ENCODE peak calls at places on chromosomes 5 and 9, in four cellular contexts. T, S, C and Z are unnamed samples.

GRCh38 chr5:55969956-55970355 is 24.8 kb downstream of the IL6ST start:
- DNase-seq in T (no peak), S (no peak), C (no peak), Z (no peak)

GRCh38 chr9:93126825-93127368 is 7.2 kb downstream of the NINJ1 start:
- DNase-seq in T (no peak), S (peak), C (peak), Z (no peak)

GRCh38 chr5:119742311-119742710 is 113.0 kb downstream of the FAM170A start:
- DNase-seq in T (no peak), S (no peak), C (no peak), Z (no peak)

GRCh38 chr9:34716711-34717110 is 6.8 kb upstream of the CCL21 start:
- DNase-seq in T (no peak), S (no peak), C (no peak), Z (no peak)

GRCh38 chr5:127561254-127561653 is 43.8 kb downstream of the PRRC1 start:
- DNase-seq in T (no peak), S (no peak), C (no peak), Z (no peak)

GRCh38 chr9:33785914-33786313 is 9.4 kb upstream of the PRSS3 start:
- DNase-seq in T (peak), S (no peak), C (no peak), Z (no peak)

GRCh38 chr9:101485873-101486692 is 47.6 kb upstream of the RNF20 start:
- DNase-seq in T (no peak), S (peak), C (no peak), Z (no peak)

GRCh38 chr5:121940741-121941140 is 21.0 kb upstream of the SRFBP1 start:
- DNase-seq in T (no peak), S (no peak), C (no peak), Z (no peak)

GRCh38 chr9:18786196-18786595 is 246.8 kb downstream of the SAXO1 start:
- DNase-seq in T (no peak), S (no peak), C (no peak), Z (no peak)

GRCh38 chr5:149724130-149724850 is 5.8 kb upstream of the PPARGC1B start:
- DNase-seq in T (peak), S (no peak), C (no peak), Z (no peak)

GRCh38 chr5:56465757-56466127 is 232.6 kb upstream of the ANKRD55 start:
- DNase-seq in T (no peak), S (no peak), C (no peak), Z (no peak)

GRCh38 chr9:124444166-124444565 is 6.1 kb upstream of the ADGRD2 start:
- DNase-seq in T (no peak), S (no peak), C (no peak), Z (no peak)

GRCh38 chr9:77909306-77909705 is 122.3 kb downstream of the GNAQ start:
- DNase-seq in T (no peak), S (no peak), C (no peak), Z (no peak)

GRCh38 chr5:32304622-32305021 is 8.1 kb downstream of the MTMR12 start:
- DNase-seq in T (peak), S (no peak), C (no peak), Z (no peak)

GRCh38 chr5:56190500-56190899 is 42.6 kb downstream of the ANKRD55 start:
- DNase-seq in T (no peak), S (peak), C (no peak), Z (no peak)

GRCh38 chr5:124798890-124799289 is 52.5 kb upstream of the ZNF608 start:
- DNase-seq in T (no peak), S (no peak), C (no peak), Z (no peak)

GRCh38 chr9:135703726-135704125 is 1.7 kb downstream of the KCNT1 start:
- DNase-seq in T (no peak), S (no peak), C (no peak), Z (no peak)

GRCh38 chr5:137481596-137481995 is 17.5 kb downstream of the SPOCK1 start:
- DNase-seq in T (no peak), S (no peak), C (no peak), Z (no peak)

GRCh38 chr9:89433826-89434225 is 64.1 kb downstream of the SEMA4D start:
- DNase-seq in T (no peak), S (no peak), C (no peak), Z (no peak)

GRCh38 chr5:77318060-77318459 is 107.6 kb downstream of the PDE8B start:
- DNase-seq in T (no peak), S (no peak), C (no peak), Z (no peak)

GRCh38 chr9:118418887-118419620 is 714.9 kb downstream of the TLR4 start:
- DNase-seq in T (no peak), S (no peak), C (no peak), Z (no peak)

GRCh38 chr5:53091304-53091703 is 18.3 kb downstream of the MOCS2 start:
- DNase-seq in T (no peak), S (no peak), C (no peak), Z (no peak)

GRCh38 chr9:86723351-86723750 is 224.0 kb downstream of the GAS1 start:
- DNase-seq in T (no peak), S (no peak), C (no peak), Z (no peak)

GRCh38 chr9:742914-743594 is 98.4 kb upstream of the DMRT1 start:
- DNase-seq in T (no peak), S (no peak), C (no peak), Z (peak)

GRCh38 chr9:72633966-72634365 is 112.6 kb downstream of the TMC1 start:
- DNase-seq in T (no peak), S (no peak), C (no peak), Z (no peak)

GRCh38 chr9:101458955-101459631 is 23.5 kb upstream of the ALDOB start:
- DNase-seq in T (peak), S (no peak), C (no peak), Z (no peak)

GRCh38 chr9:13351768-13352386 is 72.4 kb upstream of the MPDZ start:
- DNase-seq in T (peak), S (no peak), C (no peak), Z (no peak)

GRCh38 chr5:37727238-37727637 is 112.6 kb downstream of the GDNF start:
- DNase-seq in T (no peak), S (no peak), C (no peak), Z (no peak)

GRCh38 chr5:109533847-109534272 is 124.1 kb upstream of the PJA2 start:
- DNase-seq in T (no peak), S (no peak), C (no peak), Z (no peak)

DNA sequence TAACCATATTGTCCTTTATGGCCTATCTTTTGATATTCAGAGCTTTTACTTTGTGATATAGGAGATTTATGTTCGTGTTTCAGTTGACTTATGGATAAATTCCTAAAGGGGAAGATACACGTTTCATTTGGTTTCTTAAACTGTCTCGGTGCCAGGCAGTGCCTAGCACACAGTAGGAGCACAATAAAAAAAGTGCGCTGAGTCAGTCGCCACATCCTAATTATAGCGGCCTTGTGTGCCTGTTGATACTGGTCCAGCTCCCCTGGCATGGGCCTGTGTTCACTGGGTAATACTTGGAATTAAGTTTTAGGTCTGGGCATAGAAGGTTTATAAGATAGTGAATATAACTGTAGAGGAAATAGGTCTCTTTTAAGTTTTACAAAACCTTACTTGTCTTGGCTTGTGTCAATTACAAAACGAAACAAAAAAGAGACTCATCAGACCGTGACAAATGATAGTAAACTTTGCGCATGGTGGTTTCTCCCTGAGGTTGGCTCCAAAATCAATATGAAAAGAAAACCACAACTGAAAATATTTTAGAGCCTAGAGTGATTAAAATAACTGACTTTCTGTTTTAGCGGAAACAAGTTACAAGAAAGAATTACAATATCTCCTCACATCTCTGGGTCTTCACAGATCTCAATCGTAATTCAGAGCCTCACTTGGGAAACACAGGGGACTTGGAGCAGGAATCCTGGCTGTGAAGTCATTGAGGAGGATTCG is 84.8 kb downstream of the MVB12B start:
- DNase-seq in T (peak), S (no peak), C (no peak), Z (no peak)
- H3K4me3 ChIP-seq in T (peak), S (no peak), C (no peak), Z (peak)

GRCh38 chr9:99253772-99254431 is 31.8 kb downstream of the SEC61B start:
- DNase-seq in T (peak), S (no peak), C (no peak), Z (no peak)
- H3K4me3 ChIP-seq in T (no peak), S (no peak), C (no peak), Z (no peak)

GRCh38 chr9:107260437-107261081 is 22.5 kb upstream of the RAD23B start:
- DNase-seq in T (peak), S (no peak), C (no peak), Z (no peak)
- H3K4me3 ChIP-seq in T (peak), S (no peak), C (no peak), Z (no peak)

DNA sequence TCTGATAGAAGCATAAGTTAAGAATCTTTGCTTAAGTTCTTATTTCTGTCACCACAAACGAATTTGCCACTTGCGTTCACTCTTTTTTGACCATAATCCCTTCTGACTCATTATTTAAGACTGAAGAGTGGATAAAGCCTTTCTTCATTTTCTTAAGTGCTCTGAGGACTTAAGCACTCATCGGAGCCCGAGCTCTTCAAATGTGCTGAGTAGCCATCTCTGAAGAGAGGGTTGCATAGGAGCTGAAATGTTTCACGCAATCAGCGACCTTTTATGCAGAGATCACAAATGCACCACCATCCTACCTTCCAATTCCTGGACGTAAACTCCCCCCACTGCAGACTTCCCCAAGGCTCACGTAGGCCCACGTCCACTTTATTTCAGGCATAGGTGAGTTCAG is 699.2 kb downstream of the IRX1 start:
- DNase-seq in T (no peak), S (no peak), C (no peak), Z (no peak)
- H3K4me3 ChIP-seq in T (no peak), S (no peak), C (no peak), Z (no peak)

GRCh38 chr9:122119166-122119521 is 26.0 kb upstream of the TTLL11 start:
- DNase-seq in T (no peak), S (no peak), C (no peak), Z (no peak)
- H3K4me3 ChIP-seq in T (no peak), S (no peak), C (no peak), Z (no peak)

GRCh38 chr9:128216781-128217553 is 13.8 kb downstream of the DNM1 start:
- DNase-seq in T (no peak), S (no peak), C (no peak), Z (no peak)

GRCh38 chr9:128214571-128215490 is 11.7 kb downstream of the DNM1 start:
- DNase-seq in T (no peak), S (no peak), C (no peak), Z (no peak)

GRCh38 chr9:128218518-128219389 is 15.6 kb downstream of the DNM1 start:
- DNase-seq in T (peak), S (peak), C (peak), Z (peak)

GRCh38 chr9:128215491-128216404 is 12.6 kb downstream of the DNM1 start:
- DNase-seq in T (no peak), S (peak), C (no peak), Z (no peak)

GRCh38 chr9:128218172-128218517 is 15.0 kb downstream of the DNM1 start:
- DNase-seq in T (no peak), S (no peak), C (no peak), Z (no peak)
- H3K4me3 ChIP-seq in T (peak), S (peak), C (peak), Z (peak)

GRCh38 chr5:172838151-172838875 is 4.3 kb downstream of the ERGIC1 start:
- DNase-seq in T (no peak), S (no peak), C (no peak), Z (no peak)
- H3K4me3 ChIP-seq in T (peak), S (no peak), C (no peak), Z (no peak)